ENCODE peak calls at places on chromosomes 6 and 20, in five cellular contexts. One of them, this sample, is unnamed.

GRCh38 chr20:11890331-11891080 is 27.2 kb upstream of the BTBD3 start:
- DNase-seq in KG1: peak
- DNase-seq in CD8-positive, alpha-beta memory T cell: no peak
- DNase-seq in stimulated activated CD8-positive, alpha-beta memory T cell treated with anti-CD3 and anti-CD28 coated beads, Interleukin-15, amount 100 ng/mL, for 24 hours: peak
- DNase-seq in stomach: peak
- DNase-seq in this sample: peak

GRCh38 chr6:36912583-36912982 is 26.8 kb downstream of the C6orf89 start:
- DNase-seq in stimulated activated CD8-positive, alpha-beta memory T cell treated with anti-CD3 and anti-CD28 coated beads, Interleukin-15, amount 100 ng/mL, for 24 hours: peak
- DNase-seq in KG1: no peak
- DNase-seq in stomach: no peak
- DNase-seq in CD8-positive, alpha-beta memory T cell: peak
- DNase-seq in this sample: no peak

GRCh38 chr6:44663860-44664584 is 276.5 kb downstream of the CDC5L start:
- DNase-seq in KG1: no peak
- DNase-seq in stimulated activated CD8-positive, alpha-beta memory T cell treated with anti-CD3 and anti-CD28 coated beads, Interleukin-15, amount 100 ng/mL, for 24 hours: no peak
- DNase-seq in CD8-positive, alpha-beta memory T cell: no peak
- DNase-seq in stomach: no peak
- DNase-seq in this sample: no peak

GRCh38 chr20:45944151-45944964 is 9.9 kb downstream of the PCIF1 start:
- DNase-seq in stomach: no peak
- DNase-seq in stimulated activated CD8-positive, alpha-beta memory T cell treated with anti-CD3 and anti-CD28 coated beads, Interleukin-15, amount 100 ng/mL, for 24 hours: no peak
- DNase-seq in CD8-positive, alpha-beta memory T cell: no peak
- DNase-seq in KG1: no peak
- DNase-seq in this sample: no peak

GRCh38 chr6:41477572-41477971 is 68.6 kb upstream of the FOXP4 start:
- DNase-seq in KG1: no peak
- DNase-seq in CD8-positive, alpha-beta memory T cell: no peak
- DNase-seq in stomach: no peak
- DNase-seq in stimulated activated CD8-positive, alpha-beta memory T cell treated with anti-CD3 and anti-CD28 coated beads, Interleukin-15, amount 100 ng/mL, for 24 hours: no peak
- DNase-seq in this sample: no peak

GRCh38 chr20:44909872-44910689 is at the start of gene PABPC1L:
- DNase-seq in stomach: peak
- DNase-seq in CD8-positive, alpha-beta memory T cell: peak
- DNase-seq in KG1: peak
- DNase-seq in stimulated activated CD8-positive, alpha-beta memory T cell treated with anti-CD3 and anti-CD28 coated beads, Interleukin-15, amount 100 ng/mL, for 24 hours: peak
- DNase-seq in this sample: peak

GRCh38 chr6:10771371-10771894 is 23.8 kb downstream of the TMEM14B start:
- DNase-seq in CD8-positive, alpha-beta memory T cell: no peak
- DNase-seq in stimulated activated CD8-positive, alpha-beta memory T cell treated with anti-CD3 and anti-CD28 coated beads, Interleukin-15, amount 100 ng/mL, for 24 hours: no peak
- DNase-seq in KG1: no peak
- DNase-seq in stomach: no peak
- DNase-seq in this sample: no peak

GRCh38 chr20:44997668-44998067 is 31.4 kb downstream of the STK4 start:
- DNase-seq in CD8-positive, alpha-beta memory T cell: no peak
- DNase-seq in stimulated activated CD8-positive, alpha-beta memory T cell treated with anti-CD3 and anti-CD28 coated beads, Interleukin-15, amount 100 ng/mL, for 24 hours: no peak
- DNase-seq in KG1: no peak
- DNase-seq in stomach: no peak
- DNase-seq in this sample: no peak

GRCh38 chr20:11453430-11453829 is 464.3 kb upstream of the BTBD3 start:
- DNase-seq in stimulated activated CD8-positive, alpha-beta memory T cell treated with anti-CD3 and anti-CD28 coated beads, Interleukin-15, amount 100 ng/mL, for 24 hours: no peak
- DNase-seq in stomach: no peak
- DNase-seq in CD8-positive, alpha-beta memory T cell: no peak
- DNase-seq in KG1: no peak
- DNase-seq in this sample: no peak

GRCh38 chr6:21103626-21104224 is 489.8 kb upstream of the SOX4 start:
- DNase-seq in stomach: no peak
- DNase-seq in stimulated activated CD8-positive, alpha-beta memory T cell treated with anti-CD3 and anti-CD28 coated beads, Interleukin-15, amount 100 ng/mL, for 24 hours: no peak
- DNase-seq in KG1: no peak
- DNase-seq in CD8-positive, alpha-beta memory T cell: no peak
- DNase-seq in this sample: no peak

GRCh38 chr6:15423286-15423957 is 177.6 kb downstream of the JARID2 start:
- DNase-seq in stomach: no peak
- DNase-seq in CD8-positive, alpha-beta memory T cell: no peak
- DNase-seq in KG1: no peak
- DNase-seq in stimulated activated CD8-positive, alpha-beta memory T cell treated with anti-CD3 and anti-CD28 coated beads, Interleukin-15, amount 100 ng/mL, for 24 hours: no peak
- DNase-seq in this sample: no peak

GRCh38 chr6:161973064-161973463 is 699.2 kb upstream of the AGPAT4 start:
- DNase-seq in CD8-positive, alpha-beta memory T cell: no peak
- DNase-seq in stimulated activated CD8-positive, alpha-beta memory T cell treated with anti-CD3 and anti-CD28 coated beads, Interleukin-15, amount 100 ng/mL, for 24 hours: no peak
- DNase-seq in stomach: no peak
- DNase-seq in KG1: no peak
- DNase-seq in this sample: no peak

GRCh38 chr6:152087096-152087495 is 279.6 kb downstream of the ESR1 start:
- DNase-seq in stimulated activated CD8-positive, alpha-beta memory T cell treated with anti-CD3 and anti-CD28 coated beads, Interleukin-15, amount 100 ng/mL, for 24 hours: no peak
- DNase-seq in KG1: no peak
- DNase-seq in CD8-positive, alpha-beta memory T cell: no peak
- DNase-seq in stomach: no peak
- DNase-seq in this sample: no peak

GRCh38 chr20:38645980-38646858 is 44.6 kb downstream of the ARHGAP40 start:
- DNase-seq in stimulated activated CD8-positive, alpha-beta memory T cell treated with anti-CD3 and anti-CD28 coated beads, Interleukin-15, amount 100 ng/mL, for 24 hours: peak
- DNase-seq in stomach: peak
- DNase-seq in KG1: peak
- DNase-seq in CD8-positive, alpha-beta memory T cell: peak
- DNase-seq in this sample: peak

GRCh38 chr6:66421570-66421969 is 714.5 kb upstream of the EYS start:
- DNase-seq in KG1: no peak
- DNase-seq in stomach: no peak
- DNase-seq in CD8-positive, alpha-beta memory T cell: no peak
- DNase-seq in stimulated activated CD8-positive, alpha-beta memory T cell treated with anti-CD3 and anti-CD28 coated beads, Interleukin-15, amount 100 ng/mL, for 24 hours: no peak
- DNase-seq in this sample: no peak

GRCh38 chr6:158647501-158647900 is 2.4 kb upstream of the SYTL3 start:
- DNase-seq in stomach: no peak
- DNase-seq in CD8-positive, alpha-beta memory T cell: no peak
- DNase-seq in KG1: no peak
- DNase-seq in stimulated activated CD8-positive, alpha-beta memory T cell treated with anti-CD3 and anti-CD28 coated beads, Interleukin-15, amount 100 ng/mL, for 24 hours: no peak
- DNase-seq in this sample: no peak

GRCh38 chr6:105985098-105985815 is 100.9 kb upstream of the PRDM1 start:
- DNase-seq in CD8-positive, alpha-beta memory T cell: no peak
- DNase-seq in stimulated activated CD8-positive, alpha-beta memory T cell treated with anti-CD3 and anti-CD28 coated beads, Interleukin-15, amount 100 ng/mL, for 24 hours: no peak
- DNase-seq in KG1: no peak
- DNase-seq in stomach: no peak
- DNase-seq in this sample: no peak

GRCh38 chr20:41063442-41063841 is 34.8 kb downstream of the TOP1 start:
- DNase-seq in stomach: no peak
- DNase-seq in KG1: no peak
- DNase-seq in stimulated activated CD8-positive, alpha-beta memory T cell treated with anti-CD3 and anti-CD28 coated beads, Interleukin-15, amount 100 ng/mL, for 24 hours: no peak
- DNase-seq in CD8-positive, alpha-beta memory T cell: no peak
- DNase-seq in this sample: no peak

GRCh38 chr6:26554669-26555504 is 16.7 kb downstream of the HMGN4 start:
- DNase-seq in stomach: no peak
- DNase-seq in KG1: peak
- DNase-seq in CD8-positive, alpha-beta memory T cell: peak
- DNase-seq in stimulated activated CD8-positive, alpha-beta memory T cell treated with anti-CD3 and anti-CD28 coated beads, Interleukin-15, amount 100 ng/mL, for 24 hours: no peak
- DNase-seq in this sample: no peak

GRCh38 chr20:32153156-32153665 is 43.7 kb downstream of the TM9SF4 start:
- DNase-seq in KG1: no peak
- DNase-seq in stimulated activated CD8-positive, alpha-beta memory T cell treated with anti-CD3 and anti-CD28 coated beads, Interleukin-15, amount 100 ng/mL, for 24 hours: no peak
- DNase-seq in stomach: no peak
- DNase-seq in CD8-positive, alpha-beta memory T cell: no peak
- DNase-seq in this sample: no peak

GRCh38 chr20:22001886-22002285 is 296.4 kb downstream of the PAX1 start:
- DNase-seq in KG1: no peak
- DNase-seq in stomach: no peak
- DNase-seq in CD8-positive, alpha-beta memory T cell: no peak
- DNase-seq in stimulated activated CD8-positive, alpha-beta memory T cell treated with anti-CD3 and anti-CD28 coated beads, Interleukin-15, amount 100 ng/mL, for 24 hours: no peak
- DNase-seq in this sample: no peak

GRCh38 chr20:3798908-3799248 is 2.8 kb downstream of the CDC25B start:
- DNase-seq in stomach: no peak
- DNase-seq in stimulated activated CD8-positive, alpha-beta memory T cell treated with anti-CD3 and anti-CD28 coated beads, Interleukin-15, amount 100 ng/mL, for 24 hours: no peak
- DNase-seq in KG1: no peak
- DNase-seq in CD8-positive, alpha-beta memory T cell: no peak
- DNase-seq in this sample: no peak

GRCh38 chr6:1614767-1615650 is 5.3 kb downstream of the FOXC1 start:
- DNase-seq in CD8-positive, alpha-beta memory T cell: no peak
- DNase-seq in stimulated activated CD8-positive, alpha-beta memory T cell treated with anti-CD3 and anti-CD28 coated beads, Interleukin-15, amount 100 ng/mL, for 24 hours: no peak
- DNase-seq in stomach: peak
- DNase-seq in KG1: no peak
- DNase-seq in this sample: no peak

GRCh38 chr6:24667378-24667803 is 514 bp downstream of the ACOT13 start:
- DNase-seq in stomach: no peak
- DNase-seq in stimulated activated CD8-positive, alpha-beta memory T cell treated with anti-CD3 and anti-CD28 coated beads, Interleukin-15, amount 100 ng/mL, for 24 hours: no peak
- DNase-seq in KG1: no peak
- DNase-seq in CD8-positive, alpha-beta memory T cell: no peak
- DNase-seq in this sample: no peak

GRCh38 chr6:110352603-110353303 is 5.4 kb downstream of the METTL24 start:
- DNase-seq in stimulated activated CD8-positive, alpha-beta memory T cell treated with anti-CD3 and anti-CD28 coated beads, Interleukin-15, amount 100 ng/mL, for 24 hours: no peak
- DNase-seq in CD8-positive, alpha-beta memory T cell: no peak
- DNase-seq in KG1: no peak
- DNase-seq in stomach: no peak
- DNase-seq in this sample: no peak

GRCh38 chr20:22805219-22805618 is 220.8 kb upstream of the FOXA2 start:
- DNase-seq in KG1: no peak
- DNase-seq in stomach: no peak
- DNase-seq in stimulated activated CD8-positive, alpha-beta memory T cell treated with anti-CD3 and anti-CD28 coated beads, Interleukin-15, amount 100 ng/mL, for 24 hours: no peak
- DNase-seq in CD8-positive, alpha-beta memory T cell: no peak
- DNase-seq in this sample: no peak

GRCh38 chr20:35232575-35232974 is 6.1 kb downstream of the MMP24 start:
- DNase-seq in CD8-positive, alpha-beta memory T cell: no peak
- DNase-seq in KG1: no peak
- DNase-seq in stimulated activated CD8-positive, alpha-beta memory T cell treated with anti-CD3 and anti-CD28 coated beads, Interleukin-15, amount 100 ng/mL, for 24 hours: no peak
- DNase-seq in stomach: no peak
- DNase-seq in this sample: no peak

GRCh38 chr6:6412221-6412620 is 91.8 kb upstream of the F13A1 start:
- DNase-seq in KG1: no peak
- DNase-seq in CD8-positive, alpha-beta memory T cell: no peak
- DNase-seq in stimulated activated CD8-positive, alpha-beta memory T cell treated with anti-CD3 and anti-CD28 coated beads, Interleukin-15, amount 100 ng/mL, for 24 hours: no peak
- DNase-seq in stomach: no peak
- DNase-seq in this sample: no peak

GRCh38 chr6:89503641-89504040 is 70.7 kb downstream of the ANKRD6 start:
- DNase-seq in stimulated activated CD8-positive, alpha-beta memory T cell treated with anti-CD3 and anti-CD28 coated beads, Interleukin-15, amount 100 ng/mL, for 24 hours: no peak
- DNase-seq in CD8-positive, alpha-beta memory T cell: no peak
- DNase-seq in stomach: no peak
- DNase-seq in KG1: no peak
- DNase-seq in this sample: no peak

GRCh38 chr6:127186889-127187288 is 68.4 kb downstream of the RSPO3 start:
- DNase-seq in KG1: peak
- DNase-seq in stimulated activated CD8-positive, alpha-beta memory T cell treated with anti-CD3 and anti-CD28 coated beads, Interleukin-15, amount 100 ng/mL, for 24 hours: peak
- DNase-seq in stomach: peak
- DNase-seq in CD8-positive, alpha-beta memory T cell: peak
- DNase-seq in this sample: peak

GRCh38 chr6:167129588-167129987 is 6.7 kb downstream of the CCR6 start:
- DNase-seq in stimulated activated CD8-positive, alpha-beta memory T cell treated with anti-CD3 and anti-CD28 coated beads, Interleukin-15, amount 100 ng/mL, for 24 hours: no peak
- DNase-seq in KG1: no peak
- DNase-seq in stomach: no peak
- DNase-seq in CD8-positive, alpha-beta memory T cell: no peak
- DNase-seq in this sample: no peak

GRCh38 chr6:15987569-15987968 is 141.3 kb upstream of the MYLIP start:
- DNase-seq in stomach: no peak
- DNase-seq in KG1: no peak
- DNase-seq in stimulated activated CD8-positive, alpha-beta memory T cell treated with anti-CD3 and anti-CD28 coated beads, Interleukin-15, amount 100 ng/mL, for 24 hours: no peak
- DNase-seq in CD8-positive, alpha-beta memory T cell: no peak
- DNase-seq in this sample: no peak

GRCh38 chr6:128725271-128726233 is 157.4 kb upstream of the LAMA2 start:
- DNase-seq in CD8-positive, alpha-beta memory T cell: no peak
- DNase-seq in stimulated activated CD8-positive, alpha-beta memory T cell treated with anti-CD3 and anti-CD28 coated beads, Interleukin-15, amount 100 ng/mL, for 24 hours: no peak
- DNase-seq in KG1: no peak
- DNase-seq in stomach: no peak
- DNase-seq in this sample: peak

GRCh38 chr20:62685781-62686555 is 22.7 kb upstream of the NTSR1 start:
- DNase-seq in stimulated activated CD8-positive, alpha-beta memory T cell treated with anti-CD3 and anti-CD28 coated beads, Interleukin-15, amount 100 ng/mL, for 24 hours: no peak
- DNase-seq in stomach: peak
- DNase-seq in KG1: peak
- DNase-seq in CD8-positive, alpha-beta memory T cell: no peak
- DNase-seq in this sample: peak

GRCh38 chr6:15623282-15624116 is 39.3 kb downstream of the DTNBP1 start:
- DNase-seq in CD8-positive, alpha-beta memory T cell: no peak
- DNase-seq in stomach: no peak
- DNase-seq in KG1: peak
- DNase-seq in stimulated activated CD8-positive, alpha-beta memory T cell treated with anti-CD3 and anti-CD28 coated beads, Interleukin-15, amount 100 ng/mL, for 24 hours: no peak
- DNase-seq in this sample: no peak

GRCh38 chr20:25178563-25179438 is 16.7 kb upstream of the ENTPD6 start:
- DNase-seq in stimulated activated CD8-positive, alpha-beta memory T cell treated with anti-CD3 and anti-CD28 coated beads, Interleukin-15, amount 100 ng/mL, for 24 hours: no peak
- DNase-seq in KG1: no peak
- DNase-seq in CD8-positive, alpha-beta memory T cell: no peak
- DNase-seq in stomach: peak
- DNase-seq in this sample: peak

GRCh38 chr6:83270971-83271714 is 78.0 kb downstream of the RWDD2A start:
- DNase-seq in CD8-positive, alpha-beta memory T cell: no peak
- DNase-seq in KG1: no peak
- DNase-seq in stomach: no peak
- DNase-seq in stimulated activated CD8-positive, alpha-beta memory T cell treated with anti-CD3 and anti-CD28 coated beads, Interleukin-15, amount 100 ng/mL, for 24 hours: no peak
- DNase-seq in this sample: no peak